ENCODE peak calls at places on chromosomes 1 and 21, in eight cellular contexts. O is breast epithelium, L is K562, V is HepG2, S is tibial nerve, E is heart left ventricle, A is HCT116, G is ovary. B is an unnamed sample. For H3K4me1, the result is how much of the 10 kb centered on the place peaks cover.

GRCh38 chr1:205991237-205991636 is 12.0 kb downstream of the RAB7B start:
- DNase-seq in L (no peak), V (no peak), S (no peak), O (no peak), E (no peak), A (no peak), G (no peak), B (no peak)

GRCh38 chr1:183019126-183019740 is 4.0 kb upstream of the LAMC1 start:
- DNase-seq in V (peak), G (no peak), L (no peak), A (no peak), O (no peak), E (no peak), S (no peak), B (no peak)

GRCh38 chr21:26409735-26410134 is 163.4 kb downstream of the CYYR1 start:
- DNase-seq in A (no peak), V (no peak), E (no peak), G (no peak), S (no peak), L (no peak), O (no peak), B (no peak)

GRCh38 chr1:90074555-90075315 is 79.8 kb downstream of the ZNF326 start:
- DNase-seq in A (no peak), G (no peak), L (no peak), E (no peak), V (no peak), S (no peak), O (no peak), B (no peak)

GRCh38 chr21:42447182-42447581 is 43.5 kb downstream of the UBASH3A start:
- DNase-seq in V (no peak), S (no peak), G (no peak), O (no peak), A (no peak), L (no peak), E (no peak), B (no peak)

GRCh38 chr1:228101614-228101993 is 1.5 kb downstream of the C1orf35 start:
- DNase-seq in O (no peak), E (no peak), G (peak), A (no peak), L (peak), S (no peak), V (no peak), B (peak)

GRCh38 chr1:25784575-25785051 is 15.4 kb upstream of the SELENON start:
- DNase-seq in G (no peak), A (no peak), L (peak), E (peak), S (no peak), V (no peak), O (no peak), B (no peak)

GRCh38 chr1:16924216-16924918 is 2.6 kb downstream of the CROCC start:
- DNase-seq in O (no peak), V (no peak), S (no peak), G (no peak), A (no peak), L (no peak), E (no peak), B (no peak)

GRCh38 chr1:46396429-46397398 is 2.6 kb downstream of the FAAH start:
- DNase-seq in E (no peak), G (no peak), A (no peak), L (peak), O (no peak), V (no peak), S (no peak), B (no peak)

GRCh38 chr1:30900931-30901560 is 7.5 kb downstream of the SDC3 start:
- DNase-seq in L (no peak), E (no peak), O (no peak), S (no peak), A (no peak), G (no peak), V (no peak), B (no peak)

GRCh38 chr1:91883470-91883869 is 2.5 kb downstream of the TGFBR3 start:
- DNase-seq in V (peak), A (no peak), E (no peak), G (no peak), L (peak), O (no peak), S (no peak), B (no peak)

GRCh38 chr1:151993084-151993733 is 450 bp downstream of the S100A10 start:
- DNase-seq in L (no peak), O (no peak), A (no peak), S (peak), G (peak), E (peak), V (no peak), B (peak)

GRCh38 chr1:67616394-67616985 is 68.5 kb upstream of the GADD45A start:
- DNase-seq in A (no peak), O (no peak), E (no peak), V (no peak), G (no peak), L (no peak), S (no peak), B (no peak)

GRCh38 chr1:244837597-244838258 is 2.3 kb downstream of the COX20 start:
- DNase-seq in G (no peak), V (peak), A (no peak), S (no peak), L (peak), E (no peak), O (no peak), B (no peak)

GRCh38 chr21:38170705-38171682 is 85.8 kb upstream of the KCNJ15 start:
- DNase-seq in V (no peak), G (no peak), O (no peak), L (no peak), E (no peak), S (no peak), A (no peak), B (no peak)

GRCh38 chr1:14083706-14084105 is 383.7 kb downstream of the PRDM2 start:
- DNase-seq in V (no peak), S (no peak), G (no peak), E (no peak), A (no peak), O (no peak), L (no peak), B (no peak)

GRCh38 chr1:145995964-145996432 is 381 bp downstream of the TXNIP start:
- DNase-seq in O (no peak), L (no peak), E (peak), S (no peak), V (no peak), G (no peak), A (no peak), B (peak)

GRCh38 chr1:146001734-146002133 is 5.4 kb upstream of the TXNIP start:
- DNase-seq in L (no peak), G (no peak), O (no peak), V (no peak), E (no peak), S (no peak), A (no peak), B (peak)

GRCh38 chr1:145997156-145998023 is 1.0 kb upstream of the TXNIP start:
- DNase-seq in V (peak), E (peak), G (no peak), S (peak), L (peak), A (no peak), O (no peak), B (peak)

GRCh38 chr1:145996433-145997155 is at the start of gene TXNIP:
- DNase-seq in S (peak), O (peak), L (peak), E (peak), G (peak), A (no peak), V (peak), B (peak)

GRCh38 chr1:145999321-146000024 is 3.1 kb upstream of the TXNIP start:
- DNase-seq in E (no peak), V (no peak), G (peak), A (no peak), L (no peak), S (no peak), O (no peak), B (peak)
- TF ChIP-seq POLR2A in E (peak), V (no peak), G (no peak), A (no peak), L (no peak), S (no peak), O (peak), B (peak)

GRCh38 chr1:207754011-207754410 is 2.2 kb downstream of the CD46 start:
- DNase-seq in L (no peak), S (no peak), G (no peak), O (no peak), V (no peak), A (no peak), E (no peak), B (no peak)
- H3K4me1 ChIP-seq in L (under half), S (under half), G (under half), O (under half), V (half or more), A (under half), E (under half), B (under half)

GRCh38 chr21:46096596-46096981 is 1.3 kb upstream of the COL6A2 start:
- DNase-seq in O (peak), G (peak), V (no peak), L (no peak), A (no peak), S (peak), E (no peak), B (no peak)
- H3K4me3 ChIP-seq in O (peak), G (no peak), V (no peak), L (no peak), A (no peak), S (no peak), E (no peak), B (no peak)

DNA sequence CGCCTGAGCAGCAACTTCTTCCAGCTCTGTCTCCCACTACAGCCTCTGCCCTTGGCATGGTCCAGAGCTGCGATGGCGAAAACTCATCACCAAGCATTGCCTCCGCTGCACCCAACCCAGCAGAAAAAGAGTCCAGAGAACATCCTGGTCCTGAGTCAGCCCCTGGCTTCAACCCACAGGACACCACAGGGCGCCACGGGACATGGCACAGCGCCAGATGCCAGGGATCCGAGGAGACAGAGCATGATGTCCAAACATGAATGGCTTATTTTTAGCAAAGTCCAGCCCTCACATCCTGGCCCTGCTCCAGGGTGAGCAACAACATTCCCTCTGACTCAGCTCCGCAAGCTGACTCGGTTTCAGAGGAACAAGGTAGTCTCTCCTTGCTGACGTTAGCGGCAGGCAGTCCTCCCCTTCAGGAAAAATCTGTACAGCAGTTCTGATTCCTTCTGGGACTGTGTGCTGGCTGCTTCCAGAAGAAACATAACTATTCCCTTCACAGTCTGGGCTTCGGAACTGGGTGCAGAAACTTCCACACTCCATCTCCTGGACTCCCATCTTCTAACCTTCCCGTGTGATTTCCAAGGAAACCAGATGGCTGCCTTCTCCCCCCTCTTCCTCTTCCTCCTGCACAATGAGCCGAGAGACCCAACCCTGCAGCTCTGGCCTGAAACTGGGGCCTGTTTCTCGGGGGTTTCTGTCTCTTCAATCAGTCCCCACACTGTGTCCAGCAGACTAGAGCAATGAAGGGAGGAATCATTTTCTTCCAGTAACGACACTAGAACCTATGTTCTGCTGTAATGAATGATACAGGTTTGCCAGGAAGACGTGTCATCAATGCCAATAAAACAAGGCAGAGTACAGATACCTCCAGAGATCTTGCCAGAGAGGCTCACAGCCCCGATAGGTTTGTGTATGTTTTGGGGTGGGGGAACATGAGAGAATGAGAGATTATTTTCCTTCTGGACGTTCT is 131.2 kb downstream of the TOMM20 start:
- DNase-seq in A (peak), O (peak), V (peak), S (peak), E (peak), G (peak), L (no peak), B (peak)
- TF ChIP-seq POLR2A in A (no peak), O (peak), V (peak), S (no peak), E (peak), G (peak), L (no peak), B (no peak)

DNA sequence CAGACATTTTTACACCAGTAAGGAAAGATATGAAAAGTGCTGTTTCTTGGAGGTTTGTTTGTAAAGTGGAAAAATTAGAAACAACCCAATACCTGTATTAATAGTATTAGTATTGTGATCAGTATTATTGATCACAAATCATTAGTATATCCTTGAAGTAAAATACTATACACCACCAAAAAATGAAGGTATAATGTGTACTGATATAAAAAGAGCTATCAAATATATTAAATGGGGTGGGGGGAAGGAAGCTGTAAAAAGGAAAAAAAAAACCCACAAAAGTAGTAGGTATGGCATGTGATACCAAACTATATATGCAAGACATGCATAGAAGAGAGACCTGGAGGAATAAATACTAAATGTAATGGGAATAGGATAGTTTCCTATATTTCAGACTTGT is 46.3 kb downstream of the POU2F1 start:
- DNase-seq in L (no peak), E (no peak), V (no peak), S (no peak), O (no peak), G (no peak), A (no peak), B (no peak)
- H3K4me1 ChIP-seq in L (under half), E (under half), V (under half), S (under half), O (under half), G (under half), A (under half), B (under half)

GRCh38 chr1:42845193-42845592 is 1.2 kb upstream of the ZNF691 start:
- DNase-seq in V (no peak), O (no peak), S (no peak), E (no peak), L (no peak), A (no peak), G (no peak), B (no peak)
- H3K4me3 ChIP-seq in V (peak), O (no peak), S (no peak), E (no peak), L (no peak), A (no peak), G (no peak), B (no peak)

GRCh38 chr1:161119379-161120061 is 1.6 kb downstream of the NIT1 start:
- DNase-seq in A (peak), L (peak), S (no peak), G (no peak), O (peak), E (no peak), V (no peak), B (no peak)

GRCh38 chr1:161121042-161121441 is 3.1 kb downstream of the NIT1 start:
- DNase-seq in G (no peak), O (no peak), A (no peak), L (no peak), V (no peak), S (no peak), E (no peak), B (no peak)

GRCh38 chr1:161119017-161119378 is 1.1 kb downstream of the NIT1 start:
- DNase-seq in A (no peak), V (no peak), S (no peak), E (peak), G (peak), L (no peak), O (no peak), B (no peak)

GRCh38 chr1:161115132-161115711 is 2.6 kb downstream of the PFDN2 start:
- DNase-seq in S (no peak), E (no peak), A (peak), G (no peak), L (no peak), V (peak), O (no peak), B (no peak)

DNA sequence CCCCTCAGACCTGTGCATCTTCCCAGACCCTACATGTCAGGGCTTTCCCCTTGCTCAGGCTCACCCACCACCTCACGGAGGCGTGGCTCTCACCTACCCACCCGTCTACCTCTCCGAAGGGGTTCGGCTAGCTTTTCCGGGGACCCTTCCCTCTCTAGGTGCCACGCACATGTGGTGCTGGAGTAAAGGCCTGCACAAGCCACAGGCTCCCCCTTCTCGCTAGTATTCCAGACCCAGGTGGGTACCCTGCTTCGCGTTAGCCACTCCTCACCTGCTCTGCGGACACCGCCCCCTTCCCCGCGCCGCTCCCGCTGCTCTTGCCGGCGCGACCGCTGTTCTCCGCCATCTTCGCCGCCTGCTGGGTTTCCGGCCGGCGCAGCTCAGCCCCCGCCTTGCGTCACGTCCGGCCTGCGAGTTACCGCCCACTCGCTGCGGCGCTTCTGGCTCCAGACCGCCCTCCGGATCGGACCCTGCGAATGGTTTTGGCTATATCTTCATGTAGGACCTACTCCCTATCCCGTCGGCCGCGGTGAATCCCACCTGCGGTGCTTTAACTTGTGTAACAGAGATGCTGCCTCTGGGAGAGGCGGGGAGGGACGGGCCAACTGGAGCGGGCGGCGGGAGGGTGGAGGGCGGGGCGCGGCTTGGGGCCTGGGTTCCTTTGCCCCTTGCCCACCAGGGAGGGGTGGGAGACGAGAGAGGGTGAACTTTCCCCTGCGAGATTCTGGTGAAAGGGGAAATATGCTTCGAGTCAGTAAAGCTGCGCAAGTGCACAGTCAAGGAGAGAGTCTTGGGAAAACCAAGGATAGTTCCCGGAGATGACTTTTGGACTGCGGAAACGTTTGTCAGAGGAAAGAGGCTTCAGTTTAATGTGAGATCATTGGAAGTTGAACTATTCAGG is at the start of the genes NIT1 and PFDN2:
- DNase-seq in A (peak), L (peak), V (peak), G (peak), S (peak), E (peak), O (peak), B (peak)
- TF ChIP-seq POLR2A in A (peak), L (peak), V (peak), G (peak), S (peak), E (peak), O (peak), B (peak)

GRCh38 chr1:23473037-23473800 is 10.8 kb downstream of the ASAP3 start:
- DNase-seq in V (peak), G (no peak), O (no peak), A (no peak), S (no peak), L (no peak), E (no peak), B (no peak)
- H3K4me1 ChIP-seq in V (half or more), G (under half), O (under half), A (under half), S (half or more), L (under half), E (under half), B (half or more)

DNA sequence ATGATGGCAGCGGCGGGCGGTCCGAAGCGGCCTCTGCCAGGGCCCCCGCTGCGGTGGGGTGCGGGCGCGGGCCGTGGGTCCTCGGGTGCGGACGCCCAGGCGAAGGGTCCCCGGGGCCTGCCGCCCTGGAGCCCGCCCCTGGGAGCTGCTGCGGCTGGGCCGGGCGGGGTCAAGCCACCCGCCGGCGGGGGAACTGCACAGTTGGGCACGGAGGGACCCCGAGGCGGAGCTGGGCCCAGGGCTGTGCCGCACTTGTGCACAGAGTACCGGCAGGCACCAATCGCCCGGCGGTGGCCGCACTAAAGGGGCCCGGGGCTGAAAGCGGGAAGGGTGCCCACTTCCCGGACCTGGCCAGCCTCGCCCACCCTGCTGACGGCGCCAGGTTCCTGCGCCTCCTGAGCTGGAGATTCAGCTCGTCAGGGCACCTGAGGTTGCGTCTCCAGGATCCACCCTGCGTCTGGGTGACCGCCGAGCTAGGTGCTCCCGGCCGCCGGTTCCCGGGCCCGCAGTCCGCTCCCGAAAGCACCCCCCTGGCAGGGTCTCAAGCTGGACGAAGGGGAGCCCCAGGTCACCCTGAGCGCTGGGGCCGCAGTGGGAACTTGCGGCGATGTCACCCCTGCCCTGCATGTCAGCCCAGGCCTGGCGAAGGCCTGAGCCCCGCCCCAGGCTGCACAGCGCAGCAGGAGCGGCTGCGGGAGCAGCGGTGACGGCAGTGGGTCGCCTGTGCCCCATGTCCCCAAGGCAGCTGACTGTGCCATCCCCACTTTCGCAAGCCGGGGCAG is 56.7 kb upstream of the ETV3 start:
- DNase-seq in L (no peak), A (no peak), O (no peak), V (no peak), E (no peak), G (no peak), S (no peak), B (no peak)
- H3K4me3 ChIP-seq in L (no peak), A (no peak), O (no peak), V (no peak), E (peak), G (no peak), S (no peak), B (no peak)

DNA sequence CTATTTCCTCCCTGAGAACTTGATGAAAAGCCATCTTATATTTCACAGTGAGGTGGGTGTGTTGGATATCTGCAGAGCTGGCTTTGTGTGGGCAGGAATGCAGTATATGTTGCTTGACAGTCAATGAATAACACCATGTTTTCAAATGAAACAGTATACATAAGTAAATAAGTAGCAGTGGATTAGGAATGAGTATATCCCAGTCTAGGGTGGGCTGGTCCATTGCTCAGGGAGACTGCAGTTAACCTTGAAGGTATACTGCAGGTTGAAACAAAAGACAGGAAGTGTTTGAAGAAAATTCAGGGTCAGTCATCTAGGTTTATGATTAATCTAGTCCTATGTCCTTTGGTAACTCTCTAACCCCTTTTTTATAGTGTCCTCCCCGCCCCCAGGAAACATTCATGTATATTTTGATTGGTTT is 1.0 kb downstream of the CTTNBP2NL start:
- DNase-seq in G (no peak), A (no peak), V (no peak), L (no peak), S (no peak), O (no peak), E (no peak), B (no peak)
- TF ChIP-seq POLR2A in G (no peak), A (no peak), V (no peak), L (no peak), S (no peak), O (no peak), E (no peak), B (no peak)

B was measured in suprapubic skin.